ENCODE peak calls at places on chromosomes 6 and 20, in eight cellular contexts. One of them, this sample, is unnamed.

GRCh38 chr20:14992071-14992654 is 654.8 kb upstream of the FLRT3 start:
- DNase-seq in stimulated activated CD8-positive, alpha-beta memory T cell treated with anti-CD3 and anti-CD28 coated beads, Interleukin-12 subunit alpha, Interleukin-12 subunit beta, amount 100 ng/mL, for 1 hour: no peak
- DNase-seq in adipocyte: peak; percentile 88
- DNase-seq in anterior cingulate cortex: no peak
- DNase-seq in EH: peak; percentile 54
- DNase-seq in NCI-H2081: no peak
- DNase-seq in cardiac muscle cell: no peak
- DNase-seq in neuronal stem cell: no peak
- DNase-seq in this sample: peak; percentile 67

GRCh38 chr6:29509239-29509638 is 21.5 kb upstream of the MAS1L start:
- DNase-seq in stimulated activated CD8-positive, alpha-beta memory T cell treated with anti-CD3 and anti-CD28 coated beads, Interleukin-12 subunit alpha, Interleukin-12 subunit beta, amount 100 ng/mL, for 1 hour: no peak
- DNase-seq in adipocyte: no peak
- DNase-seq in anterior cingulate cortex: no peak
- DNase-seq in EH: no peak
- DNase-seq in NCI-H2081: no peak
- DNase-seq in cardiac muscle cell: no peak
- DNase-seq in neuronal stem cell: no peak
- DNase-seq in this sample: no peak

GRCh38 chr20:49482173-49482572 is 295 bp downstream of the KCNB1 start:
- DNase-seq in stimulated activated CD8-positive, alpha-beta memory T cell treated with anti-CD3 and anti-CD28 coated beads, Interleukin-12 subunit alpha, Interleukin-12 subunit beta, amount 100 ng/mL, for 1 hour: no peak
- DNase-seq in adipocyte: no peak
- DNase-seq in anterior cingulate cortex: no peak
- DNase-seq in EH: no peak
- DNase-seq in NCI-H2081: no peak
- DNase-seq in cardiac muscle cell: no peak
- DNase-seq in neuronal stem cell: no peak
- DNase-seq in this sample: no peak

GRCh38 chr20:33703498-33704137 is 16.5 kb downstream of the PXMP4 start:
- DNase-seq in stimulated activated CD8-positive, alpha-beta memory T cell treated with anti-CD3 and anti-CD28 coated beads, Interleukin-12 subunit alpha, Interleukin-12 subunit beta, amount 100 ng/mL, for 1 hour: no peak
- DNase-seq in adipocyte: no peak
- DNase-seq in anterior cingulate cortex: no peak
- DNase-seq in EH: no peak
- DNase-seq in NCI-H2081: no peak
- DNase-seq in cardiac muscle cell: no peak
- DNase-seq in neuronal stem cell: no peak
- DNase-seq in this sample: no peak

GRCh38 chr6:17703256-17703694 is 3.5 kb downstream of the NUP153 start:
- DNase-seq in stimulated activated CD8-positive, alpha-beta memory T cell treated with anti-CD3 and anti-CD28 coated beads, Interleukin-12 subunit alpha, Interleukin-12 subunit beta, amount 100 ng/mL, for 1 hour: no peak
- DNase-seq in adipocyte: peak; percentile 73
- DNase-seq in anterior cingulate cortex: no peak
- DNase-seq in EH: peak; percentile 84
- DNase-seq in NCI-H2081: no peak
- DNase-seq in cardiac muscle cell: no peak
- DNase-seq in neuronal stem cell: no peak
- DNase-seq in this sample: peak; percentile 94

GRCh38 chr6:156423829-156424228 is 353.3 kb upstream of the ARID1B start:
- DNase-seq in stimulated activated CD8-positive, alpha-beta memory T cell treated with anti-CD3 and anti-CD28 coated beads, Interleukin-12 subunit alpha, Interleukin-12 subunit beta, amount 100 ng/mL, for 1 hour: no peak
- DNase-seq in adipocyte: no peak
- DNase-seq in anterior cingulate cortex: no peak
- DNase-seq in EH: no peak
- DNase-seq in NCI-H2081: no peak
- DNase-seq in cardiac muscle cell: no peak
- DNase-seq in neuronal stem cell: no peak
- DNase-seq in this sample: no peak

GRCh38 chr6:87791982-87792381 is 89.9 kb upstream of the AKIRIN2 start:
- DNase-seq in stimulated activated CD8-positive, alpha-beta memory T cell treated with anti-CD3 and anti-CD28 coated beads, Interleukin-12 subunit alpha, Interleukin-12 subunit beta, amount 100 ng/mL, for 1 hour: no peak
- DNase-seq in adipocyte: no peak
- DNase-seq in anterior cingulate cortex: no peak
- DNase-seq in EH: no peak
- DNase-seq in NCI-H2081: no peak
- DNase-seq in cardiac muscle cell: no peak
- DNase-seq in neuronal stem cell: no peak
- DNase-seq in this sample: no peak

GRCh38 chr6:158543606-158544185 is 16.2 kb upstream of the TMEM181 start:
- DNase-seq in stimulated activated CD8-positive, alpha-beta memory T cell treated with anti-CD3 and anti-CD28 coated beads, Interleukin-12 subunit alpha, Interleukin-12 subunit beta, amount 100 ng/mL, for 1 hour: no peak
- DNase-seq in adipocyte: no peak
- DNase-seq in anterior cingulate cortex: no peak
- DNase-seq in EH: peak; percentile 27
- DNase-seq in NCI-H2081: no peak
- DNase-seq in cardiac muscle cell: no peak
- DNase-seq in neuronal stem cell: no peak
- DNase-seq in this sample: no peak

GRCh38 chr20:38790210-38791053 is 15.1 kb upstream of the PPP1R16B start:
- DNase-seq in stimulated activated CD8-positive, alpha-beta memory T cell treated with anti-CD3 and anti-CD28 coated beads, Interleukin-12 subunit alpha, Interleukin-12 subunit beta, amount 100 ng/mL, for 1 hour: no peak
- DNase-seq in adipocyte: peak; percentile 81
- DNase-seq in anterior cingulate cortex: no peak
- DNase-seq in EH: peak; percentile 41
- DNase-seq in NCI-H2081: peak; percentile 66
- DNase-seq in cardiac muscle cell: peak; percentile 60
- DNase-seq in neuronal stem cell: no peak
- DNase-seq in this sample: peak; percentile 15

GRCh38 chr6:57220083-57220703 is 1.9 kb downstream of the RAB23 start:
- DNase-seq in stimulated activated CD8-positive, alpha-beta memory T cell treated with anti-CD3 and anti-CD28 coated beads, Interleukin-12 subunit alpha, Interleukin-12 subunit beta, amount 100 ng/mL, for 1 hour: no peak
- DNase-seq in adipocyte: no peak
- DNase-seq in anterior cingulate cortex: no peak
- DNase-seq in EH: no peak
- DNase-seq in NCI-H2081: no peak
- DNase-seq in cardiac muscle cell: no peak
- DNase-seq in neuronal stem cell: no peak
- DNase-seq in this sample: no peak

GRCh38 chr6:71203211-71203610 is 85.4 kb upstream of the OGFRL1 start:
- DNase-seq in stimulated activated CD8-positive, alpha-beta memory T cell treated with anti-CD3 and anti-CD28 coated beads, Interleukin-12 subunit alpha, Interleukin-12 subunit beta, amount 100 ng/mL, for 1 hour: no peak
- DNase-seq in adipocyte: no peak
- DNase-seq in anterior cingulate cortex: no peak
- DNase-seq in EH: no peak
- DNase-seq in NCI-H2081: no peak
- DNase-seq in cardiac muscle cell: no peak
- DNase-seq in neuronal stem cell: no peak
- DNase-seq in this sample: no peak

GRCh38 chr6:7912024-7912423 is 1.4 kb upstream of the TXNDC5 start:
- DNase-seq in stimulated activated CD8-positive, alpha-beta memory T cell treated with anti-CD3 and anti-CD28 coated beads, Interleukin-12 subunit alpha, Interleukin-12 subunit beta, amount 100 ng/mL, for 1 hour: no peak
- DNase-seq in adipocyte: no peak
- DNase-seq in anterior cingulate cortex: no peak
- DNase-seq in EH: no peak
- DNase-seq in NCI-H2081: no peak
- DNase-seq in cardiac muscle cell: no peak
- DNase-seq in neuronal stem cell: no peak
- DNase-seq in this sample: peak; percentile 42

GRCh38 chr6:93919365-93919764 is 500.0 kb upstream of the EPHA7 start:
- DNase-seq in stimulated activated CD8-positive, alpha-beta memory T cell treated with anti-CD3 and anti-CD28 coated beads, Interleukin-12 subunit alpha, Interleukin-12 subunit beta, amount 100 ng/mL, for 1 hour: no peak
- DNase-seq in adipocyte: no peak
- DNase-seq in anterior cingulate cortex: no peak
- DNase-seq in EH: no peak
- DNase-seq in NCI-H2081: no peak
- DNase-seq in cardiac muscle cell: no peak
- DNase-seq in neuronal stem cell: no peak
- DNase-seq in this sample: no peak

GRCh38 chr6:27124252-27124657 is 123.2 kb upstream of the PRSS16 start:
- DNase-seq in stimulated activated CD8-positive, alpha-beta memory T cell treated with anti-CD3 and anti-CD28 coated beads, Interleukin-12 subunit alpha, Interleukin-12 subunit beta, amount 100 ng/mL, for 1 hour: no peak
- DNase-seq in adipocyte: no peak
- DNase-seq in anterior cingulate cortex: no peak
- DNase-seq in EH: no peak
- DNase-seq in NCI-H2081: no peak
- DNase-seq in cardiac muscle cell: no peak
- DNase-seq in neuronal stem cell: no peak
- DNase-seq in this sample: no peak

GRCh38 chr6:104682722-104683643 is 176.7 kb downstream of the HACE1 start:
- DNase-seq in stimulated activated CD8-positive, alpha-beta memory T cell treated with anti-CD3 and anti-CD28 coated beads, Interleukin-12 subunit alpha, Interleukin-12 subunit beta, amount 100 ng/mL, for 1 hour: peak; percentile 44
- DNase-seq in adipocyte: peak; percentile 47
- DNase-seq in anterior cingulate cortex: no peak
- DNase-seq in EH: peak; percentile 51
- DNase-seq in NCI-H2081: no peak
- DNase-seq in cardiac muscle cell: peak; percentile 60
- DNase-seq in neuronal stem cell: peak; percentile 54
- DNase-seq in this sample: peak; percentile 50

GRCh38 chr6:30151580-30151979 is 9.4 kb downstream of the TRIM10 start:
- DNase-seq in stimulated activated CD8-positive, alpha-beta memory T cell treated with anti-CD3 and anti-CD28 coated beads, Interleukin-12 subunit alpha, Interleukin-12 subunit beta, amount 100 ng/mL, for 1 hour: no peak
- DNase-seq in adipocyte: no peak
- DNase-seq in anterior cingulate cortex: no peak
- DNase-seq in EH: no peak
- DNase-seq in NCI-H2081: no peak
- DNase-seq in cardiac muscle cell: no peak
- DNase-seq in neuronal stem cell: no peak
- DNase-seq in this sample: no peak

GRCh38 chr6:35049885-35050284 is 91.3 kb downstream of the TCP11 start:
- DNase-seq in stimulated activated CD8-positive, alpha-beta memory T cell treated with anti-CD3 and anti-CD28 coated beads, Interleukin-12 subunit alpha, Interleukin-12 subunit beta, amount 100 ng/mL, for 1 hour: no peak
- DNase-seq in adipocyte: peak; percentile 64
- DNase-seq in anterior cingulate cortex: peak; percentile 61
- DNase-seq in EH: peak; percentile 83
- DNase-seq in NCI-H2081: peak; percentile 42
- DNase-seq in cardiac muscle cell: no peak
- DNase-seq in neuronal stem cell: no peak
- DNase-seq in this sample: peak; percentile 85

GRCh38 chr6:56246941-56247653 is at the start of gene COL21A1:
- DNase-seq in stimulated activated CD8-positive, alpha-beta memory T cell treated with anti-CD3 and anti-CD28 coated beads, Interleukin-12 subunit alpha, Interleukin-12 subunit beta, amount 100 ng/mL, for 1 hour: no peak
- DNase-seq in adipocyte: peak; percentile 73
- DNase-seq in anterior cingulate cortex: peak; percentile 15
- DNase-seq in EH: no peak
- DNase-seq in NCI-H2081: no peak
- DNase-seq in cardiac muscle cell: peak; percentile 76
- DNase-seq in neuronal stem cell: peak; percentile 52
- DNase-seq in this sample: no peak

GRCh38 chr6:106547961-106548453 is 81.3 kb downstream of the RTN4IP1 start:
- DNase-seq in stimulated activated CD8-positive, alpha-beta memory T cell treated with anti-CD3 and anti-CD28 coated beads, Interleukin-12 subunit alpha, Interleukin-12 subunit beta, amount 100 ng/mL, for 1 hour: no peak
- DNase-seq in adipocyte: peak; percentile 36
- DNase-seq in anterior cingulate cortex: no peak
- DNase-seq in EH: peak; percentile 48
- DNase-seq in NCI-H2081: no peak
- DNase-seq in cardiac muscle cell: peak; percentile 33
- DNase-seq in neuronal stem cell: no peak
- DNase-seq in this sample: peak; percentile 22

GRCh38 chr6:162538643-162539064 is 188.9 kb downstream of the PRKN start:
- DNase-seq in stimulated activated CD8-positive, alpha-beta memory T cell treated with anti-CD3 and anti-CD28 coated beads, Interleukin-12 subunit alpha, Interleukin-12 subunit beta, amount 100 ng/mL, for 1 hour: no peak
- DNase-seq in adipocyte: no peak
- DNase-seq in anterior cingulate cortex: no peak
- DNase-seq in EH: no peak
- DNase-seq in NCI-H2081: peak; percentile 43
- DNase-seq in cardiac muscle cell: peak; percentile 77
- DNase-seq in neuronal stem cell: no peak
- DNase-seq in this sample: no peak

GRCh38 chr6:166769648-166770047 is 142.6 kb upstream of the RPS6KA2 start:
- DNase-seq in stimulated activated CD8-positive, alpha-beta memory T cell treated with anti-CD3 and anti-CD28 coated beads, Interleukin-12 subunit alpha, Interleukin-12 subunit beta, amount 100 ng/mL, for 1 hour: no peak
- DNase-seq in adipocyte: no peak
- DNase-seq in anterior cingulate cortex: no peak
- DNase-seq in EH: no peak
- DNase-seq in NCI-H2081: no peak
- DNase-seq in cardiac muscle cell: no peak
- DNase-seq in neuronal stem cell: no peak
- DNase-seq in this sample: no peak

GRCh38 chr20:19397676-19398075 is 185.2 kb downstream of the SLC24A3 start:
- DNase-seq in stimulated activated CD8-positive, alpha-beta memory T cell treated with anti-CD3 and anti-CD28 coated beads, Interleukin-12 subunit alpha, Interleukin-12 subunit beta, amount 100 ng/mL, for 1 hour: no peak
- DNase-seq in adipocyte: no peak
- DNase-seq in anterior cingulate cortex: no peak
- DNase-seq in EH: peak; percentile 10
- DNase-seq in NCI-H2081: no peak
- DNase-seq in cardiac muscle cell: no peak
- DNase-seq in neuronal stem cell: no peak
- DNase-seq in this sample: no peak

GRCh38 chr20:13515796-13516533 is 122.8 kb downstream of the TASP1 start:
- DNase-seq in stimulated activated CD8-positive, alpha-beta memory T cell treated with anti-CD3 and anti-CD28 coated beads, Interleukin-12 subunit alpha, Interleukin-12 subunit beta, amount 100 ng/mL, for 1 hour: no peak
- DNase-seq in adipocyte: peak; percentile 21
- DNase-seq in anterior cingulate cortex: no peak
- DNase-seq in EH: peak; percentile 18
- DNase-seq in NCI-H2081: no peak
- DNase-seq in cardiac muscle cell: no peak
- DNase-seq in neuronal stem cell: no peak
- DNase-seq in this sample: peak; percentile 61

GRCh38 chr20:38304845-38305447 is 990 bp downstream of the BPI start:
- DNase-seq in stimulated activated CD8-positive, alpha-beta memory T cell treated with anti-CD3 and anti-CD28 coated beads, Interleukin-12 subunit alpha, Interleukin-12 subunit beta, amount 100 ng/mL, for 1 hour: no peak
- DNase-seq in adipocyte: peak; percentile 43
- DNase-seq in anterior cingulate cortex: no peak
- DNase-seq in EH: peak; percentile 56
- DNase-seq in NCI-H2081: no peak
- DNase-seq in cardiac muscle cell: peak; percentile 6
- DNase-seq in neuronal stem cell: no peak
- DNase-seq in this sample: peak; percentile 38

GRCh38 chr6:88376197-88376596 is 210.1 kb upstream of the CNR1 start:
- DNase-seq in stimulated activated CD8-positive, alpha-beta memory T cell treated with anti-CD3 and anti-CD28 coated beads, Interleukin-12 subunit alpha, Interleukin-12 subunit beta, amount 100 ng/mL, for 1 hour: no peak
- DNase-seq in adipocyte: no peak
- DNase-seq in anterior cingulate cortex: no peak
- DNase-seq in EH: no peak
- DNase-seq in NCI-H2081: no peak
- DNase-seq in cardiac muscle cell: peak; percentile 7
- DNase-seq in neuronal stem cell: no peak
- DNase-seq in this sample: no peak

GRCh38 chr20:46757754-46758678 is 48.6 kb downstream of the SLC2A10 start:
- DNase-seq in stimulated activated CD8-positive, alpha-beta memory T cell treated with anti-CD3 and anti-CD28 coated beads, Interleukin-12 subunit alpha, Interleukin-12 subunit beta, amount 100 ng/mL, for 1 hour: peak; percentile 20
- DNase-seq in adipocyte: peak; percentile 81
- DNase-seq in anterior cingulate cortex: peak; percentile 8
- DNase-seq in EH: peak; percentile 66
- DNase-seq in NCI-H2081: peak; percentile 45
- DNase-seq in cardiac muscle cell: peak; percentile 71
- DNase-seq in neuronal stem cell: peak; percentile 67
- DNase-seq in this sample: peak; percentile 49

GRCh38 chr20:3667434-3668037 is 4.3 kb upstream of the GFRA4 start:
- DNase-seq in stimulated activated CD8-positive, alpha-beta memory T cell treated with anti-CD3 and anti-CD28 coated beads, Interleukin-12 subunit alpha, Interleukin-12 subunit beta, amount 100 ng/mL, for 1 hour: no peak
- DNase-seq in adipocyte: no peak
- DNase-seq in anterior cingulate cortex: no peak
- DNase-seq in EH: no peak
- DNase-seq in NCI-H2081: no peak
- DNase-seq in cardiac muscle cell: no peak
- DNase-seq in neuronal stem cell: no peak
- DNase-seq in this sample: no peak

GRCh38 chr6:45737331-45738056 is 278.2 kb downstream of the CLIC5 start:
- DNase-seq in stimulated activated CD8-positive, alpha-beta memory T cell treated with anti-CD3 and anti-CD28 coated beads, Interleukin-12 subunit alpha, Interleukin-12 subunit beta, amount 100 ng/mL, for 1 hour: no peak
- DNase-seq in adipocyte: no peak
- DNase-seq in anterior cingulate cortex: no peak
- DNase-seq in EH: no peak
- DNase-seq in NCI-H2081: no peak
- DNase-seq in cardiac muscle cell: no peak
- DNase-seq in neuronal stem cell: no peak
- DNase-seq in this sample: no peak

GRCh38 chr6:84764332-84765049 is at the start of gene TBX18:
- DNase-seq in stimulated activated CD8-positive, alpha-beta memory T cell treated with anti-CD3 and anti-CD28 coated beads, Interleukin-12 subunit alpha, Interleukin-12 subunit beta, amount 100 ng/mL, for 1 hour: no peak
- DNase-seq in adipocyte: peak; percentile 99
- DNase-seq in anterior cingulate cortex: peak; percentile 9
- DNase-seq in EH: peak; percentile 99
- DNase-seq in NCI-H2081: peak; percentile 91
- DNase-seq in cardiac muscle cell: peak; percentile 94
- DNase-seq in neuronal stem cell: peak; percentile 90
- DNase-seq in this sample: peak; percentile 98

This sample was measured in AG10803.